ENCODE peak calls at places on chromosome 4, in ten cellular contexts. Z is astrocyte of the spinal cord; M is HEK293T; R is MCF 10A; S is body of pancreas; U is dorsolateral prefrontal cortex; Y is activated naive CD4-positive, alpha-beta T cell treated with anti-CD3 and anti-CD28 coated beads for 36 hours; D is posterior cingulate gyrus; I is NCI-H1105 treated with DMSO at 0.1 percent for 48 hours; T is AG09309. W is an unnamed sample.

GRCh38 chr4:12421364-12421763 is 992.7 kb upstream of the HS3ST1 start:
- DNase-seq in R (peak), Y (no peak), U (no peak), M (no peak), S (no peak), I (no peak), Z (no peak), D (no peak), T (no peak), W (no peak)

GRCh38 chr4:4824232-4824631 is 35.2 kb upstream of the MSX1 start:
- DNase-seq in I (no peak), T (no peak), D (no peak), Z (no peak), S (no peak), Y (no peak), U (no peak), M (no peak), R (no peak), W (no peak)

GRCh38 chr4:76772498-76773106 is 125.3 kb downstream of the SOWAHB start:
- DNase-seq in Z (peak), D (no peak), T (no peak), S (no peak), R (peak), U (no peak), Y (no peak), I (no peak), M (no peak), W (no peak)

GRCh38 chr4:169571435-169571834 is 40.9 kb downstream of the NEK1 start:
- DNase-seq in Z (no peak), S (no peak), R (peak), Y (no peak), U (no peak), D (no peak), I (no peak), T (no peak), M (no peak), W (no peak)

GRCh38 chr4:112119358-112119783 is 25.9 kb upstream of the FAM241A start:
- DNase-seq in S (no peak), R (no peak), U (no peak), T (no peak), Y (peak), Z (no peak), I (no peak), M (no peak), D (no peak), W (no peak)

GRCh38 chr4:145301386-145302080 is 121.1 kb upstream of the OTUD4 start:
- DNase-seq in D (no peak), U (no peak), Z (no peak), S (no peak), R (peak), T (no peak), M (no peak), Y (no peak), I (no peak), W (no peak)

GRCh38 chr4:109552240-109552639 is 7.8 kb upstream of the MCUB start:
- DNase-seq in T (no peak), D (no peak), U (no peak), S (no peak), M (no peak), R (no peak), I (no peak), Y (no peak), Z (no peak), W (no peak)

GRCh38 chr4:44425614-44426208 is 22.9 kb downstream of the KCTD8 start:
- DNase-seq in M (peak), R (peak), U (no peak), I (peak), D (no peak), T (no peak), Z (peak), S (no peak), Y (no peak), W (peak)

GRCh38 chr4:105280338-105280809 is 133.7 kb downstream of the TET2 start:
- DNase-seq in T (peak), Y (no peak), U (no peak), S (no peak), R (peak), Z (peak), D (no peak), I (no peak), M (no peak), W (no peak)

GRCh38 chr4:6955261-6955911 is 45.8 kb downstream of the TBC1D14 start:
- DNase-seq in U (peak), D (no peak), S (no peak), T (no peak), I (no peak), R (no peak), M (no peak), Z (no peak), Y (no peak), W (no peak)

GRCh38 chr4:129377131-129377845 is 281.3 kb downstream of the C4orf33 start:
- DNase-seq in I (no peak), R (peak), Y (no peak), D (no peak), Z (no peak), M (no peak), S (no peak), T (no peak), U (no peak), W (no peak)

W was measured in head of caudate nucleus.